ENCODE peak calls at places on chromosomes 2 and 18, in eight cellular contexts. E is mesenchymal stem cell, A is AG10803, C is IMR-90, G is OCI-LY7, V is stomach, H is Panc1, O is psoas muscle. Y is an unnamed sample.

GRCh38 chr2:146239392-146240135 is 1605.3 kb upstream of the ACVR2A start:
- DNase-seq in E (peak), A (peak), C (peak), G (no peak), V (no peak), H (no peak), O (no peak), Y (peak)

GRCh38 chr2:134206573-134206972 is 47.3 kb upstream of the MGAT5 start:
- DNase-seq in E (peak), A (peak), C (peak), G (no peak), V (peak), H (no peak), O (no peak), Y (no peak)

GRCh38 chr2:144942516-144943256 is 422.8 kb upstream of the ZEB2 start:
- DNase-seq in E (peak), A (peak), C (peak), G (no peak), V (no peak), H (no peak), O (no peak), Y (no peak)

GRCh38 chr2:199431748-199432213 is 26.0 kb downstream of the SATB2 start:
- DNase-seq in E (peak), A (no peak), C (peak), G (no peak), V (no peak), H (peak), O (no peak), Y (no peak)

GRCh38 chr2:16351137-16351536 is 314.5 kb downstream of the CYRIA start:
- DNase-seq in E (no peak), A (no peak), C (no peak), G (no peak), V (no peak), H (no peak), O (no peak), Y (no peak)

GRCh38 chr2:223084873-223085272 is 32.9 kb downstream of the KCNE4 start:
- DNase-seq in E (no peak), A (no peak), C (peak), G (no peak), V (no peak), H (no peak), O (peak), Y (no peak)

GRCh38 chr18:58590231-58590630 is 38.7 kb downstream of the ALPK2 start:
- DNase-seq in E (peak), A (peak), C (peak), G (no peak), V (no peak), H (no peak), O (no peak), Y (peak)

GRCh38 chr2:219987830-219988229 is 360.4 kb downstream of the SLC4A3 start:
- DNase-seq in E (peak), A (peak), C (peak), G (no peak), V (no peak), H (no peak), O (no peak), Y (peak)

GRCh38 chr2:96799623-96799935 is 16.5 kb upstream of the CNNM3 start:
- DNase-seq in E (no peak), A (no peak), C (no peak), G (no peak), V (no peak), H (no peak), O (no peak), Y (no peak)

GRCh38 chr2:20106746-20107145 is 55.3 kb upstream of the LAPTM4A start:
- DNase-seq in E (no peak), A (no peak), C (no peak), G (no peak), V (no peak), H (no peak), O (peak), Y (no peak)

GRCh38 chr2:230865324-230865765 is 603 bp downstream of the ITM2C start:
- DNase-seq in E (peak), A (no peak), C (no peak), G (no peak), V (no peak), H (no peak), O (no peak), Y (no peak)

GRCh38 chr2:238859636-238860347 is 11.9 kb downstream of the TWIST2 start:
- DNase-seq in E (no peak), A (no peak), C (no peak), G (no peak), V (peak), H (no peak), O (no peak), Y (no peak)

GRCh38 chr18:50518787-50519520 is 40.9 kb upstream of the MAPK4 start:
- DNase-seq in E (no peak), A (no peak), C (no peak), G (no peak), V (no peak), H (no peak), O (no peak), Y (no peak)

GRCh38 chr2:42971381-42971780 is 179.0 kb upstream of the HAAO start:
- DNase-seq in E (no peak), A (no peak), C (no peak), G (no peak), V (no peak), H (no peak), O (no peak), Y (no peak)

GRCh38 chr2:68832161-68832869 is 38.9 kb downstream of the BMP10 start:
- DNase-seq in E (peak), A (peak), C (peak), G (peak), V (no peak), H (no peak), O (peak), Y (peak)

GRCh38 chr18:73088445-73088844 is 220.7 kb upstream of the NETO1 start:
- DNase-seq in E (no peak), A (no peak), C (no peak), G (no peak), V (no peak), H (no peak), O (no peak), Y (no peak)

GRCh38 chr2:53334610-53335009 is 433.0 kb upstream of the CHAC2 start:
- DNase-seq in E (no peak), A (no peak), C (no peak), G (no peak), V (no peak), H (no peak), O (no peak), Y (no peak)

GRCh38 chr18:11976882-11977281 is 4.4 kb upstream of the IMPA2 start:
- DNase-seq in E (peak), A (peak), C (peak), G (no peak), V (no peak), H (no peak), O (no peak), Y (peak)

GRCh38 chr18:70384181-70384790 is 95.4 kb downstream of the SOCS6 start:
- DNase-seq in E (peak), A (peak), C (peak), G (no peak), V (no peak), H (peak), O (no peak), Y (peak)

GRCh38 chr2:235675678-235676535 is 182.1 kb downstream of the AGAP1 start:
- DNase-seq in E (peak), A (peak), C (peak), G (no peak), V (no peak), H (no peak), O (no peak), Y (no peak)

GRCh38 chr18:77062518-77063003 is 70.0 kb downstream of the MBP start:
- DNase-seq in E (no peak), A (peak), C (peak), G (peak), V (peak), H (no peak), O (no peak), Y (no peak)

GRCh38 chr2:237291138-237291792 is 122.7 kb downstream of the COL6A3 start:
- DNase-seq in E (peak), A (peak), C (peak), G (no peak), V (peak), H (peak), O (peak), Y (peak)

GRCh38 chr18:26226229-26227050 is at the start of gene TAF4B:
- DNase-seq in E (peak), A (peak), C (peak), G (peak), V (peak), H (peak), O (peak), Y (peak)

GRCh38 chr18:55385770-55386169 is 202.2 kb downstream of the TCF4 start:
- DNase-seq in E (no peak), A (no peak), C (no peak), G (no peak), V (no peak), H (no peak), O (no peak), Y (no peak)

GRCh38 chr2:25215948-25216679 is 47.7 kb upstream of the POMC start:
- DNase-seq in E (peak), A (peak), C (no peak), G (peak), V (peak), H (no peak), O (peak), Y (no peak)

GRCh38 chr2:126635281-126635680 is 20.7 kb upstream of the GYPC start:
- DNase-seq in E (peak), A (peak), C (no peak), G (no peak), V (no peak), H (no peak), O (no peak), Y (peak)

GRCh38 chr18:31555971-31556747 is 35.5 kb upstream of the TTR start:
- DNase-seq in E (peak), A (peak), C (peak), G (peak), V (no peak), H (peak), O (no peak), Y (peak)

GRCh38 chr2:111236027-111236426 is 115.3 kb downstream of the BCL2L11 start:
- DNase-seq in E (no peak), A (no peak), C (no peak), G (no peak), V (peak), H (no peak), O (peak), Y (no peak)

GRCh38 chr2:105821428-105822125 is 76.9 kb downstream of the NCK2 start:
- DNase-seq in E (peak), A (no peak), C (no peak), G (no peak), V (no peak), H (no peak), O (no peak), Y (no peak)

GRCh38 chr2:105820691-105821090 is 76.0 kb downstream of the NCK2 start:
- DNase-seq in E (peak), A (no peak), C (no peak), G (no peak), V (no peak), H (no peak), O (no peak), Y (no peak)

GRCh38 chr2:105824446-105824845 is 79.7 kb downstream of the NCK2 start:
- DNase-seq in E (no peak), A (no peak), C (no peak), G (no peak), V (no peak), H (no peak), O (no peak), Y (no peak)

GRCh38 chr2:105820151-105820550 is 75.4 kb downstream of the NCK2 start:
- DNase-seq in E (no peak), A (no peak), C (no peak), G (no peak), V (no peak), H (no peak), O (no peak), Y (no peak)

GRCh38 chr2:105822186-105822585 is 77.5 kb downstream of the NCK2 start:
- DNase-seq in E (peak), A (no peak), C (no peak), G (no peak), V (no peak), H (no peak), O (no peak), Y (no peak)
- H3K4me3 ChIP-seq in E (no peak), A (no peak), C (no peak), G (no peak), V (no peak), H (no peak), O (no peak), Y (no peak)

GRCh38 chr2:214837466-214837865 is 28.0 kb upstream of the BARD1 start:
- DNase-seq in E (no peak), A (no peak), C (no peak), G (no peak), V (no peak), H (no peak), O (no peak), Y (no peak)
- H3K4me3 ChIP-seq in E (no peak), A (no peak), C (no peak), G (no peak), V (no peak), H (no peak), O (no peak), Y (no peak)

DNA sequence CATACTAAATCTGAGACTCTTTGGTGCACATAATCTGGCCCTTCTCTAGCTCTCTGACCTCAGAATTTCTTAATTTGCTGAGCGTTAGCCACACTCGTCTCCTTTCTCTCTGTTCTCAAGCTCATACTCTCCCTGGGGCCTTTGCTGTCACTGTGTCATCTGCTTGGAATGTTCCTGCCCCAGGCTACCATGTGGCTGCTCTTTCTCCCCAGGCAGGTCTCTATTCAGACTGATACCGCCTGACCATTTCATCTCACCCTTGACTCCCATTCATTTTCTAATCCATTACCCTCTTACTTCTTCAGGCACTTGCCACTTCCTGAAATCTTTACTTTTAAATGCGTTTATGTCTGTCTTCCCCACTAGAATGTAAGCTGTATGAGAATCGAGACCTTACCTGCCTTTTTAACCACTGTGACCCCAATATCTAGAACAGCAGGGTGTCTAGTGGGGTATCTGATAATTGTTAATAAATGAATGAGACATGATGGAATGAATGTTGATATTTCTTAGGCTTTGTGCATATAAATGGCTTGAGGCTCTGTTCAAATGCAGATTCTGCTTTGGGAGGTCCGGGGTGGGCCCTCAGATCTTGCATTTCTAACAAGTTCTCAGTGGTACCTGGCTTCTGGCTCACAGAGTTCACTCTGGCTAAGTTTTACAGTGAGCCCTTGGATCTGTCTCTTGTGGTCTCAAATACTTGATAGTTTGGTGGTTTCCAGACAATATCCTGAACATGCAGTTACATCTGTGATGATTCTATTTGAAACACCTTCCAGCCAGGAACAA is 89.9 kb upstream of the EPC2 start:
- DNase-seq in E (peak), A (peak), C (no peak), G (no peak), V (no peak), H (no peak), O (no peak), Y (no peak)
- H3K4me3 ChIP-seq in E (no peak), A (no peak), C (no peak), G (no peak), V (no peak), H (no peak), O (no peak), Y (no peak)

DNA sequence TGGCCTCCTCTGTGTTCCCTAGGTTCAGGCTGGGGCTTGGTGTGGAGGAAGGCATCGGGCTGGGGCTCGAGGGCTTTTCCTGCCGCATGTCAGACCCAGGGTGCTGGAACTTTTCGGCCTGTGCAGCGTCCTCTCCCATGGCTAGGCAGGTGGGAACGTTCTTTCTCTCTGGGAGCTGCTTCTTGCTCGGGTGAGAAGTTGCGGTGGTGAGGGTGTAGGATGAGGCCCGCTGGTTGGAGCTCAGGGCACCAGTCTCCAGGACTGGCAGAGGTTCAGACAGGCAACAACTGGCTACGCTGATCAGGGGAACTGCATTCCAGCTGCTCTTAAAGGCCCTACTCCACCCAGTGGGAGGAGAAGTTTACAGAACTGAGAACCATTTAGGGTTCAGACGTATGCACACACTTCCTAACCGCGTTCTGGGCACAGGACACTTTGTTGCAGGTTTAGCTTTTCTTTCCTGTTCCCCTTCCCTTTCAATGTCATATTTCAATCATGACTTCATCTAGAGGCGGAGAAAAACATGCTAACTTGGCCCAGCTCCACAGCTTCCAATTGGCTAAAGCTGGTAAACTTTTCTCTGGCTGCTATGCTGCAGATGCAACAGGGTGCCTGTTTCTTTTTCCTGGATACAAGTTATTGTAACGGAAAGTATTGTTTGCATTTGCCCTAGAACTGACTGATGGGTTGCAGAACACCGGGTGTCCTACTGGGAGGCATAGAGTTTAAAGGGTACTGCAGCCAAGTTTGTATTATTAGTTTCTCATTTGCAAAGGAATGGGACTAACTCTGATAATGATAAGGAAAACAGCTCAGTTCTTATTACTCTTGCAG is at the start of gene CAVIN2:
- DNase-seq in E (peak), A (peak), C (peak), G (no peak), V (peak), H (no peak), O (peak), Y (peak)
- H3K4me3 ChIP-seq in E (peak), A (peak), C (peak), G (no peak), V (peak), H (no peak), O (peak), Y (peak)

GRCh38 chr2:12718662-12719399 is 2.1 kb downstream of the TRIB2 start:
- DNase-seq in E (peak), A (peak), C (no peak), G (peak), V (no peak), H (no peak), O (no peak), Y (no peak)

GRCh38 chr2:12720181-12720580 is 3.4 kb downstream of the TRIB2 start:
- DNase-seq in E (peak), A (no peak), C (peak), G (no peak), V (no peak), H (no peak), O (no peak), Y (no peak)

GRCh38 chr2:12721571-12722444 is 5.1 kb downstream of the TRIB2 start:
- DNase-seq in E (no peak), A (peak), C (peak), G (no peak), V (no peak), H (no peak), O (no peak), Y (no peak)

GRCh38 chr2:12719400-12720104 is 2.8 kb downstream of the TRIB2 start:
- DNase-seq in E (peak), A (peak), C (peak), G (no peak), V (no peak), H (no peak), O (no peak), Y (no peak)

DNA sequence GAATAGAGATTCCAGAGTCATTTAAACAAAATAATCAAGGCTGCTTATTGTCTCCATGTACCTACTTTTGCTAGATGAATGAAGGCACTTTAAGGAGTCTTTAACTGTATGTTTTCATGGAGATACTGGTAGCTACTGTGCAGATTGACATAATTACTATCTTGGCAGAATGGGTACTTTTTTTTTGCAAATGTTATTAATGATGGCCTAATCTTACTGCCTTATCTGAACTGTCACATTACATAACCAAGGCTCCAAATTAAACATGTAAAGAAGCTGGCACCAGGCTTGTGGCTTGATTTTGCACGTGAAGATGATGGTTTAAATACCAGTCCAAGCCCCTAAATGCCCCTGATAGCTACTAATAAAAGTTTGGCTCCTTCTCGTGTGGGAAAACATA is 4.0 kb downstream of the TRIB2 start:
- DNase-seq in E (no peak), A (no peak), C (no peak), G (no peak), V (no peak), H (no peak), O (no peak), Y (no peak)
- H3K4me3 ChIP-seq in E (peak), A (peak), C (peak), G (peak), V (peak), H (peak), O (peak), Y (peak)

DNA sequence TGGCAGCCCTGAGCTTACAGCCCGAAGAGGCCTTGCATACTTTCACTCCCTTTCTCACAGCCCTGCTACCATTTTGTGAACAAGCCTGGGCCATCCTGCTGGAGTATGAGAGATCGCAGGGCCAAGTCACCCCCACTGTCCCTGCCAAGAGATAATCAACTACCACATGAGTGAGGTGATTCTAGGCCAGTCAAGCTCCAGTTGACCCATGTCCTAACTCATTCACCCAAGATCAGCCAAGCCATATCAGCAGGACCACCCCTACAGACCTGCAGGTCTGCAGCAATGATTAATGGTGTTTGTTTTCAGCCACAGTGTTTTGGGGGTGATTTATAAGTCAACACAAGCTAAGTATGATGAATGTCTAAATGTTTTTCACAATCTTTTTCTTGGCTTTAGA is 92.7 kb upstream of the CDC42EP3 start:
- DNase-seq in E (no peak), A (no peak), C (no peak), G (no peak), V (no peak), H (no peak), O (no peak), Y (no peak)
- H3K4me3 ChIP-seq in E (no peak), A (no peak), C (no peak), G (no peak), V (no peak), H (no peak), O (no peak), Y (no peak)

GRCh38 chr2:112626604-112627059 is 19.1 kb upstream of the SLC20A1 start:
- DNase-seq in E (peak), A (peak), C (peak), G (peak), V (peak), H (peak), O (peak), Y (peak)

GRCh38 chr2:112629224-112629623 is 16.5 kb upstream of the SLC20A1 start:
- DNase-seq in E (no peak), A (no peak), C (no peak), G (no peak), V (no peak), H (no peak), O (no peak), Y (no peak)

GRCh38 chr2:112625474-112626114 is 20.1 kb upstream of the SLC20A1 start:
- DNase-seq in E (no peak), A (no peak), C (no peak), G (no peak), V (peak), H (no peak), O (no peak), Y (no peak)

GRCh38 chr2:112629823-112630222 is 15.9 kb upstream of the SLC20A1 start:
- DNase-seq in E (no peak), A (no peak), C (no peak), G (no peak), V (no peak), H (no peak), O (no peak), Y (no peak)

GRCh38 chr2:112627060-112628040 is 18.4 kb upstream of the SLC20A1 start:
- DNase-seq in E (peak), A (peak), C (peak), G (no peak), V (peak), H (peak), O (peak), Y (peak)
- H3K4me3 ChIP-seq in E (peak), A (peak), C (no peak), G (no peak), V (no peak), H (no peak), O (no peak), Y (peak)